ENCODE peak calls at places on chromosomes 4 and X, in six cellular contexts. I is A549, T is suprapubic skin, W is tibial nerve, A is ascending aorta, X is pancreas. Q is an unnamed sample.

GRCh38 chrX:48487362-48487785 is 11.4 kb downstream of the FTSJ1 start:
- DNase-seq in T (no peak), W (no peak), X (no peak), I (peak; percentile 65), A (no peak), Q (no peak)

GRCh38 chr4:87732033-87732770 is 67.2 kb upstream of the IBSP start:
- DNase-seq in A (no peak), X (no peak), T (no peak), I (no peak), W (no peak), Q (no peak)

GRCh38 chrX:45845142-45845541 is 644.5 kb upstream of the DIPK2B start:
- DNase-seq in T (no peak), X (no peak), A (no peak), W (no peak), I (no peak), Q (no peak)

GRCh38 chr4:109462297-109462696 is 28.7 kb downstream of the SEC24B start:
- DNase-seq in A (no peak), X (no peak), T (no peak), I (no peak), W (no peak), Q (no peak)

GRCh38 chr4:153537493-153537960 is 71.4 kb downstream of the TMEM131L start:
- DNase-seq in W (no peak), I (no peak), T (no peak), A (no peak), X (no peak), Q (no peak)

GRCh38 chrX:10014462-10015373 is 47.6 kb downstream of the CLDN34 start:
- DNase-seq in X (peak; percentile 89), W (peak; percentile 65), T (peak; percentile 87), A (peak; percentile 52), I (peak; percentile 94), Q (peak; percentile 79)

GRCh38 chrX:51395807-51396728 is 63.4 kb downstream of the NUDT10 start:
- DNase-seq in A (no peak), I (peak; percentile 11), W (no peak), X (peak; percentile 48), T (no peak), Q (no peak)

GRCh38 chr4:21733894-21734630 is 214.5 kb downstream of the KCNIP4 start:
- DNase-seq in T (no peak), A (no peak), I (no peak), W (no peak), X (no peak), Q (no peak)

GRCh38 chrX:22300130-22300529 is 27.4 kb downstream of the CBLL2 start:
- DNase-seq in A (no peak), W (no peak), X (no peak), T (no peak), I (peak; percentile 5), Q (no peak)

GRCh38 chrX:41291309-41291708 is 42.7 kb upstream of the DDX3X start:
- DNase-seq in X (no peak), W (no peak), I (no peak), A (no peak), T (no peak), Q (no peak)

GRCh38 chr4:141543176-141543575 is 93.2 kb upstream of the IL15 start:
- DNase-seq in A (no peak), W (no peak), T (no peak), X (no peak), I (no peak), Q (no peak)

GRCh38 chrX:148448686-148449085 is 51.7 kb upstream of the AFF2 start:
- DNase-seq in A (no peak), T (no peak), W (no peak), X (no peak), I (no peak), Q (no peak)

GRCh38 chr4:138666366-138666765 is 349.2 kb upstream of the NOCT start:
- DNase-seq in T (no peak), W (no peak), X (no peak), I (no peak), A (no peak), Q (no peak)

GRCh38 chrX:151984891-151985290 is 10.4 kb upstream of the GABRE start:
- DNase-seq in W (no peak), I (no peak), A (no peak), T (no peak), X (no peak), Q (no peak)

GRCh38 chr4:107579099-107579498 is 140.9 kb downstream of the PAPSS1 start:
- DNase-seq in A (no peak), I (peak; percentile 21), W (no peak), X (no peak), T (no peak), Q (no peak)

GRCh38 chr4:23937173-23937572 is 47.3 kb upstream of the PPARGC1A start:
- DNase-seq in T (no peak), A (no peak), I (no peak), X (no peak), W (no peak), Q (no peak)

GRCh38 chr4:52958232-52958631 is 96.1 kb downstream of the RASL11B start:
- DNase-seq in I (no peak), T (no peak), A (no peak), X (no peak), W (no peak), Q (no peak)

GRCh38 chrX:65098851-65099250 is 122.6 kb upstream of the ZC4H2 start:
- DNase-seq in A (no peak), T (no peak), I (no peak), X (no peak), W (no peak), Q (no peak)

DNA sequence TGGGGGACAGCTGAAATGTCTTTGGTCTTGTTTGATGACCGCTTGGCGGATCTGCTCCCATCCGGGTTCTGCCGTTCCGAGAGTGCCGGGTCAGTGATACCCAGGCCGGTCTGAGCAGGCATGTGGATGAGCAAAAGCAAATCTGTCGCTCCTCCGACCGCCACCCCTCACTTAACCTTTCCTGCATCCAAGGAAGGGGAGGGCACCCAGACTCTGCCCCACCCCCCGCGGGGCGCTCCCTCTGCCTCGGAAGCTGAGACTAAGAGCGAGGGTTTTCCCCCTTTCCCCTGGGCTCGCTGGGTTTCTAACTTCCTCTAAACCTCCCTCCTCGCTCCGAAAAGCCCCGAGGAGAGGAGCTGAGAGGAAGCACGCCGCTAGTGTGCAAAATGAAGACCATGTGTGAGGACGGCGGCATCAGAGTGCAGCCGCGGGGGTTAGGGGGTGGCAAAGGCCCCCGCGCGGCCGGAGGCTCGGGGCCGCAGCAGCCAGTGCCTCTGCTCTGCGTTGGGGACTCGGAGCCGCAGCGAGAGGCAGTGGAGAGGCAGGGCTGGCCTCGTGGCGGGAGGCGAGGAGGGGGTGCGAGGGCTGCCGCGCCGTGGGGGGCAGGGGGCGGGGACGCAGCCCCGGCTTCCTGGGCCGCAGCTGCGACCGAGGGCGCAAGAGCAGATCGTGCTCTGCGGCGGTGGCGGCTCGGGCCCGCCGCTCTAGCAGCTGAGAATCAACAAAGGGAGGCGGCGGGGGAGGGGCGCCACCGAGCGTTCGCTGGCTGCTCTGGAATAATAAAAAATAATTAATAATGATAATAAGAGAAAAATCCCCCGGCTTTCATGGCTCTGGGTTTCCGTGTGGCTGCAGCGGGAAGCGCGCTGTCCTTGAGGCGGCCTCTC is 55.8 kb upstream of the BCOR start:
- DNase-seq in T (no peak), A (no peak), I (peak; percentile 41), W (no peak), X (peak; percentile 71), Q (no peak)
- TF ChIP-seq CTCF in T (no peak), A (no peak), I (peak; percentile 14), W (peak; percentile 11), X (no peak), Q (peak; percentile 24)

DNA sequence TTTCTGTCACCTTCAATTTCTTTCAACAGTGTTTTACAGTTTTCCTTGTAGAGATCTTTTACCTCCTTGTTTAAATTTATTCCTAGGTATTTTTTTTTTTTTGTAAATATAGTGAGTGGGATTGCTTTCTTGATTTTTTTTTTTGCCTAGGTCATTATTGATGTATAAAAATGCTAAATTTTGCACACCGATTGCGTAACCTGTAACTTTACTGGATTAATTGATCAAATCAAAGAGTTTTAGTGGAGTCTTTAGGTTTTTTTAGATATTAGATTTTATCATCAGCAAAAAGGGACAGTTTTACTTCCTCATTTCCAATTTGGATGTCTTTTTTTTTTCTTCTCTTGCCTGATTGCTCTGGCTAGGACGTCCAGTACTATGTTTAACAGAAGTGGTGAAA is 40.9 kb downstream of the TEX13A start:
- DNase-seq in A (no peak), T (no peak), X (no peak), I (no peak), W (no peak), Q (no peak)
- H3K4me3 ChIP-seq in A (no peak overlapping the region), T (no peak overlapping the region), X (no peak overlapping the region), I (no peak overlapping the region), W (no peak overlapping the region), Q (no peak overlapping the region)

GRCh38 chr4:160848489-160848888 is 1315.3 kb downstream of the FSTL5 start:
- DNase-seq in I (no peak), X (no peak), W (no peak), A (no peak), T (no peak), Q (no peak)
- H3K27ac ChIP-seq in I (peak overlapping the region; percentile 72), X (no peak overlapping the region), W (no peak overlapping the region), A (no peak overlapping the region), T (no peak overlapping the region), Q (no peak overlapping the region)

DNA sequence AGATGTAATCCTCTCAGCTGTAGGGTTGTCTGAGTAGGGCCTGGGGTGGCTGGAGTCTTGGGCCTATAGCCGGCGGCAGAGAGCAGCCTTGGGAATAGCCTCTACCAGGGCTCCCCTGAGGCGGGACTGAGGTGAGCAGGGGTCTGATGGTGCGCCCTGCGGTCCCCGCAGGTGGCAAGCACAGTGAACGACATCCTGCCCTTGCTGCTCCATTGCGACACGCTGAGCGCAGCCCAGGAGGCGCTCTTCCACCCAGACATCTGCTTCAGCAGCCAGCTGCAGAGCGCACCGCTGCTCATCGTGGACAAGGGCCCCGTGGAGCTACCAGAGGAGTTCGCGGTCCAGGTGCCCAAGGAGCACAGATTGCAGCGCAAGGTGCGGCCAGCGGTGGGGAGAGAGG is 317.0 kb downstream of the ADGRL3 start:
- DNase-seq in A (no peak), X (no peak), I (no peak), T (no peak), W (no peak), Q (no peak)
- TF ChIP-seq CTCF in A (no peak), X (no peak), I (no peak), T (no peak), W (no peak), Q (no peak)

Q was measured in dorsolateral prefrontal cortex.